ENCODE peak calls at places on chromosomes 5 and 9, in eight cellular contexts. S is left ventricle myocardium inferior; O is activated T-helper 1 cell treated with Interleukin-2 at 50 U/mL for 16 hours; E is T-helper 9 cell; W is stimulated activated CD8-positive, alpha-beta memory T cell treated with anti-CD3 and anti-CD28 coated beads, Interleukin-15, amount 100 ng/mL, for 1 hour; K is heart left ventricle; J is HFFc6; Q is midbrain. L is an unnamed sample.

GRCh38 chr9:129550199-129550839 is 70.6 kb downstream of the C9orf50 start:
- DNase-seq in K (peak; percentile 87), E (no peak), O (no peak), W (no peak), J (peak; percentile 40), Q (peak; percentile 88), S (peak; percentile 86), L (no peak)

GRCh38 chr9:115158666-115159481 is 40.9 kb upstream of the TNC start:
- DNase-seq in Q (no peak), W (no peak), J (peak; percentile 72), K (no peak), E (no peak), O (no peak), S (no peak), L (no peak)

GRCh38 chr5:11110128-11110527 is 349.1 kb upstream of the DAP start:
- DNase-seq in K (no peak), J (no peak), O (no peak), W (no peak), Q (no peak), E (no peak), S (no peak), L (no peak)

GRCh38 chr5:84378420-84378819 is 6.3 kb downstream of the EDIL3 start:
- DNase-seq in J (no peak), S (no peak), O (no peak), K (no peak), Q (no peak), W (no peak), E (no peak), L (no peak)

GRCh38 chr9:16029056-16029615 is 476.3 kb downstream of the CCDC171 start:
- DNase-seq in E (no peak), Q (no peak), W (no peak), J (peak; percentile 24), S (no peak), O (no peak), K (no peak), L (no peak)

GRCh38 chr9:89368550-89368949 is 50.2 kb downstream of the SECISBP2 start:
- DNase-seq in Q (no peak), E (no peak), O (no peak), K (no peak), W (no peak), S (no peak), J (no peak), L (no peak)

GRCh38 chr5:172553167-172553566 is 87.9 kb upstream of the NEURL1B start:
- DNase-seq in K (no peak), J (no peak), S (no peak), E (no peak), W (no peak), O (no peak), Q (no peak), L (no peak)

GRCh38 chr9:121537283-121537682 is 37.6 kb upstream of the GGTA1 start:
- DNase-seq in K (no peak), J (no peak), O (no peak), W (no peak), E (no peak), Q (no peak), S (no peak), L (no peak)

GRCh38 chr9:93533863-93534262 is 42.5 kb upstream of the PHF2 start:
- DNase-seq in S (no peak), W (no peak), O (no peak), J (no peak), E (no peak), Q (no peak), K (no peak), L (no peak)

GRCh38 chr9:98887918-98888510 is 55.7 kb upstream of the COL15A1 start:
- DNase-seq in E (no peak), K (no peak), Q (no peak), S (no peak), O (no peak), W (no peak), J (peak; percentile 14), L (no peak)

GRCh38 chr5:75567710-75568109 is 43.5 kb upstream of the ANKDD1B start:
- DNase-seq in K (no peak), J (peak; percentile 27), O (no peak), S (no peak), E (no peak), W (no peak), Q (no peak), L (no peak)

GRCh38 chr5:169803077-169803981 is 166.3 kb downstream of the DOCK2 start:
- DNase-seq in E (no peak), K (peak; percentile 55), J (peak; percentile 98), O (no peak), Q (no peak), W (no peak), S (peak; percentile 65), L (no peak)

GRCh38 chr5:158414780-158415179 is 555.8 kb upstream of the CLINT1 start:
- DNase-seq in J (peak; percentile 40), E (no peak), S (no peak), K (no peak), W (no peak), O (no peak), Q (no peak), L (no peak)

GRCh38 chr5:168472329-168472728 is 13.9 kb upstream of the RARS1 start:
- DNase-seq in J (peak; percentile 91), W (no peak), O (no peak), S (no peak), K (no peak), E (no peak), Q (no peak), L (no peak)

GRCh38 chr5:9617739-9618504 is 12.2 kb downstream of the TAS2R1 start:
- DNase-seq in W (no peak), J (no peak), E (no peak), O (no peak), Q (no peak), S (no peak), K (no peak), L (no peak)

GRCh38 chr9:134558124-134558805 is 83.3 kb upstream of the COL5A1 start:
- DNase-seq in O (no peak), K (no peak), S (no peak), W (no peak), J (no peak), Q (no peak), E (no peak), L (no peak)

GRCh38 chr9:127876764-127877562 is 512 bp downstream of the AK1 start:
- DNase-seq in W (no peak), S (no peak), K (peak; percentile 80), Q (peak; percentile 38), J (peak; percentile 11), E (no peak), O (no peak), L (no peak)

GRCh38 chr5:143843461-143843860 is 31.5 kb downstream of the HMHB1 start:
- DNase-seq in J (no peak), S (no peak), Q (no peak), O (no peak), E (no peak), K (no peak), W (no peak), L (no peak)

GRCh38 chr9:121369595-121370265 is at the start of gene STOM:
- DNase-seq in K (peak; percentile 94), J (peak; percentile 93), E (peak; percentile 66), W (no peak), Q (no peak), O (peak; percentile 62), S (peak; percentile 93), L (peak; percentile 65)

GRCh38 chr9:34555435-34556230 is 32.8 kb upstream of the ENHO start:
- DNase-seq in W (no peak), S (no peak), O (no peak), J (no peak), E (no peak), Q (no peak), K (no peak), L (no peak)

GRCh38 chr5:158744226-158744625 is 355.5 kb downstream of the EBF1 start:
- DNase-seq in O (no peak), S (no peak), Q (no peak), E (no peak), J (no peak), W (no peak), K (no peak), L (no peak)

GRCh38 chr9:132406554-132407122 is at the start of gene TTF1:
- DNase-seq in Q (peak; percentile 90), W (peak; percentile 85), K (peak; percentile 94), E (peak; percentile 93), O (peak; percentile 92), S (peak; percentile 90), J (peak; percentile 86), L (peak; percentile 95)

GRCh38 chr5:174324680-174325079 is 279.2 kb downstream of the NSG2 start:
- DNase-seq in W (no peak), Q (no peak), J (no peak), O (no peak), S (no peak), E (no peak), K (no peak), L (no peak)

GRCh38 chr5:135934939-135935338 is 19.8 kb downstream of the LECT2 start:
- DNase-seq in E (no peak), J (peak; percentile 4), W (no peak), O (no peak), S (no peak), K (no peak), Q (no peak), L (no peak)

GRCh38 chr5:10319202-10319851 is 11.6 kb upstream of the CMBL start:
- DNase-seq in W (no peak), Q (no peak), J (no peak), K (no peak), O (no peak), S (no peak), E (no peak), L (no peak)

GRCh38 chr5:75566710-75567309 is 44.4 kb upstream of the ANKDD1B start:
- DNase-seq in J (peak; percentile 88), O (no peak), S (no peak), Q (no peak), W (no peak), K (no peak), E (no peak), L (no peak)

GRCh38 chr9:128091144-128091543 is 23.1 kb downstream of the SLC25A25 start:
- DNase-seq in K (peak; percentile 82), J (peak; percentile 93), O (no peak), E (no peak), W (no peak), Q (peak; percentile 85), S (peak; percentile 64), L (no peak)

GRCh38 chr9:137253717-137254623 is 1.2 kb upstream of the NELFB start:
- DNase-seq in O (no peak), J (no peak), Q (no peak), S (no peak), W (no peak), E (no peak), K (no peak), L (no peak)

GRCh38 chr9:98833090-98833956 is 25.9 kb downstream of the GALNT12 start:
- DNase-seq in Q (no peak), O (no peak), E (no peak), J (no peak), W (no peak), K (peak; percentile 57), S (peak; percentile 36), L (no peak)

GRCh38 chr9:6426117-6426516 is 13.1 kb downstream of the UHRF2 start:
- DNase-seq in K (no peak), Q (no peak), E (no peak), S (no peak), W (no peak), J (no peak), O (no peak), L (no peak)

GRCh38 chr5:35024911-35025510 is 22.7 kb downstream of the AGXT2 start:
- DNase-seq in W (no peak), K (no peak), E (no peak), Q (no peak), J (no peak), O (no peak), S (no peak), L (no peak)